ENCODE peak calls at places on chromosomes 4 and X, in four cellular contexts. X, O, Y and P are unnamed samples.
A peak's percentile ranks its signal among the peaks of the same experiment; 100 is the strongest.

GRCh38 chr4:22897520-22898108 is 204.9 kb downstream of the GBA3 start:
- DNase-seq in Y (no peak), X (peak; percentile 19), O (peak; percentile 35), P (no peak)

GRCh38 chrX:132564026-132564425 is 75.2 kb upstream of the MBNL3 start:
- DNase-seq in Y (no peak), O (no peak), X (no peak), P (no peak)

GRCh38 chr4:10063544-10064300 is 42.4 kb upstream of the SLC2A9 start:
- DNase-seq in Y (no peak), X (peak; percentile 49), O (peak; percentile 28), P (no peak)

GRCh38 chr4:102825261-102826071 is 1.9 kb downstream of the UBE2D3 start:
- DNase-seq in O (peak; percentile 28), X (peak; percentile 63), Y (peak; percentile 51), P (peak; percentile 57)

GRCh38 chr4:74223801-74224200 is 65.9 kb downstream of the MTHFD2L start:
- DNase-seq in Y (no peak), O (no peak), X (no peak), P (no peak)

GRCh38 chr4:53361451-53361850 is 4.4 kb downstream of the SCFD2 start:
- DNase-seq in X (no peak), O (no peak), Y (no peak), P (no peak)

GRCh38 chrX:97740044-97740443 is 856.3 kb downstream of the RPA4 start:
- DNase-seq in X (no peak), Y (no peak), O (no peak), P (no peak)

GRCh38 chr4:175435437-175435836 is 376.6 kb downstream of the GPM6A start:
- DNase-seq in Y (no peak), O (no peak), X (no peak), P (no peak)

GRCh38 chrX:1558761-1559468 is 21.9 kb upstream of the P2RY8 start:
- DNase-seq in Y (no peak), O (no peak), X (no peak), P (no peak)

GRCh38 chr4:10117424-10118354 is 1.1 kb upstream of the WDR1 start:
- DNase-seq in O (peak; percentile 48), X (no peak), Y (peak; percentile 63), P (no peak)

GRCh38 chr4:35934370-35934981 is 309.8 kb downstream of the ARAP2 start:
- DNase-seq in O (no peak), Y (no peak), X (peak; percentile 9), P (no peak)

GRCh38 chr4:83867221-83867620 is 331.3 kb downstream of the GPAT3 start:
- DNase-seq in Y (no peak), X (no peak), O (no peak), P (no peak)

GRCh38 chr4:138910201-138910913 is 105.2 kb upstream of the NOCT start:
- DNase-seq in Y (no peak), X (no peak), O (no peak), P (no peak)

GRCh38 chrX:10702031-10702430 is 81.6 kb upstream of the MID1 start:
- DNase-seq in X (no peak), Y (no peak), O (no peak), P (no peak)

GRCh38 chr4:95516528-95517011 is 32.2 kb downstream of the UNC5C start:
- DNase-seq in Y (no peak), X (no peak), O (no peak), P (no peak)

GRCh38 chr4:106690487-106690886 is 321.9 kb upstream of the GIMD1 start:
- DNase-seq in O (no peak), Y (no peak), X (no peak), P (no peak)

GRCh38 chr4:118969359-118969758 is 80.7 kb downstream of the SYNPO2 start:
- DNase-seq in Y (peak; percentile 80), X (peak; percentile 38), O (peak; percentile 35), P (peak; percentile 80)

GRCh38 chr4:87555751-87556619 is 26.8 kb upstream of the SPARCL1 start:
- DNase-seq in O (no peak), Y (no peak), X (peak; percentile 76), P (no peak)

GRCh38 chr4:101019941-101020401 is 327.4 kb downstream of the PPP3CA start:
- DNase-seq in O (no peak), Y (no peak), X (peak; percentile 11), P (no peak)

GRCh38 chrX:17564689-17565409 is 172.4 kb upstream of the SCML1 start:
- DNase-seq in Y (no peak), O (no peak), X (no peak), P (no peak)

GRCh38 chr4:67886281-67886680 is 2.5 kb upstream of the TMPRSS11D start:
- DNase-seq in X (no peak), O (no peak), Y (no peak), P (no peak)

GRCh38 chr4:156981262-156981661 is 9.7 kb upstream of the PDGFC start:
- DNase-seq in Y (no peak), X (no peak), O (no peak), P (no peak)

GRCh38 chr4:10413177-10413576 is 44.0 kb downstream of the ZNF518B start:
- DNase-seq in O (no peak), X (no peak), Y (no peak), P (no peak)

GRCh38 chr4:15577508-15577907 is 77.6 kb downstream of the FBXL5 start:
- DNase-seq in X (no peak), O (no peak), Y (no peak), P (no peak)

GRCh38 chrX:19512359-19512758 is 2.9 kb downstream of the MAP3K15 start:
- DNase-seq in X (no peak), O (no peak), Y (no peak), P (no peak)

GRCh38 chr4:57100979-57101629 is 9.1 kb downstream of the IGFBP7 start:
- DNase-seq in X (peak; percentile 72), Y (no peak), O (no peak), P (no peak)

GRCh38 chr4:118756958-118757357 is 71.8 kb downstream of the METTL14 start:
- DNase-seq in Y (no peak), X (no peak), O (no peak), P (no peak)

GRCh38 chr4:60128916-60129315 is 1071.2 kb upstream of the ADGRL3 start:
- DNase-seq in Y (no peak), O (no peak), X (no peak), P (no peak)

GRCh38 chrX:16671005-16671404 is 21.0 kb downstream of the S100G start:
- DNase-seq in Y (no peak), O (no peak), X (peak; percentile 42), P (no peak)

GRCh38 chr4:113539408-113539807 is 222.1 kb downstream of the CAMK2D start:
- DNase-seq in Y (no peak), X (no peak), O (no peak), P (no peak)

DNA sequence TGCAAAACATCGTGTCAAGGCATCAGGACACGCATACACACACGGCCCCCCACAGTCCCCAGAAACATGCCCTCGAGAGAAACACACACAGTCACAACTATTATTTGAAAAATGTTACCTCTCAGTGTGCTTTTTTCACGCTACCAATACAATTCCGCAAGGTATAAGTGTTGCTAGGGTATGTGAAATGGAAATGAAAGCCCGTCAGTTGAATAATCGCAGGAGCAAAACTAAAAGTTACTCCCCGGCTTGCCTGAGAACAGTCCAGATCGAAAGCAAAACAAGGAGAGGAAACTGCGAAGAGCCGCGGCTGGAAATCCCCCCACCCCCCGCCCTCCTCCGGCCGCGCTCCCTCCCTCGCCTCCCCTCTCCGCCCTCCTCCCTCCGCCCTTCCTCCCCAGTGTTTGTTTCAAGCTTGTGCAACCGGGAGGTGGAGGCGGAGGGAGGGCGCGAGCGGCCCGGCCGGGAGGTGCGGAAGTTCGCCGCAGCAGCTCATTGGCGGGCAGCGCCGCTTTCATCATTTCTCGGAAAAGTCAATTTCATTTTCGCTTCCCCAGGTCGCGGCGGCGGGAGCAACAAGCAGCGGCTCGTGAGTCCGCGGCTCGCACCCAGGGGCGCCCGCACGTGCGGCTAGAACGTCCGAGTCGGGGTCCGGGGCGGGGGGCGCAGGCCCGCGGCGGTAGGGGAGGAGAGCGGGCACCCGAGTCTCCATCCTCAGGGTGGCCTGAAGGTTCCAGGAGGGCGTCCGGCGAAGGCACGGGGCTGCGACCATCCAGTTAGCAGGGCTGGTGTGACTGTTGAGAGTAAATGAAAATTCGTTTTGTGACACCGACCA is at the start of gene IRF2:
- DNase-seq in X (peak; percentile 93), Y (peak; percentile 98), O (peak; percentile 98), P (peak; percentile 94)
- TF ChIP-seq EP300 in X (no peak), Y (peak; percentile 95), O (peak; percentile 14), P (peak; percentile 99)

GRCh38 chr4:153527690-153528089 is 61.5 kb downstream of the TMEM131L start:
- DNase-seq in O (no peak), X (no peak), Y (no peak), P (no peak)

GRCh38 chr4:153530996-153531375 is 64.8 kb downstream of the TMEM131L start:
- DNase-seq in Y (no peak), O (no peak), X (no peak), P (no peak)

GRCh38 chr4:153530284-153530995 is 64.3 kb downstream of the TMEM131L start:
- DNase-seq in O (no peak), Y (no peak), X (no peak), P (no peak)

GRCh38 chr4:153529646-153530045 is 63.5 kb downstream of the TMEM131L start:
- DNase-seq in X (no peak), O (no peak), Y (no peak), P (no peak)

DNA sequence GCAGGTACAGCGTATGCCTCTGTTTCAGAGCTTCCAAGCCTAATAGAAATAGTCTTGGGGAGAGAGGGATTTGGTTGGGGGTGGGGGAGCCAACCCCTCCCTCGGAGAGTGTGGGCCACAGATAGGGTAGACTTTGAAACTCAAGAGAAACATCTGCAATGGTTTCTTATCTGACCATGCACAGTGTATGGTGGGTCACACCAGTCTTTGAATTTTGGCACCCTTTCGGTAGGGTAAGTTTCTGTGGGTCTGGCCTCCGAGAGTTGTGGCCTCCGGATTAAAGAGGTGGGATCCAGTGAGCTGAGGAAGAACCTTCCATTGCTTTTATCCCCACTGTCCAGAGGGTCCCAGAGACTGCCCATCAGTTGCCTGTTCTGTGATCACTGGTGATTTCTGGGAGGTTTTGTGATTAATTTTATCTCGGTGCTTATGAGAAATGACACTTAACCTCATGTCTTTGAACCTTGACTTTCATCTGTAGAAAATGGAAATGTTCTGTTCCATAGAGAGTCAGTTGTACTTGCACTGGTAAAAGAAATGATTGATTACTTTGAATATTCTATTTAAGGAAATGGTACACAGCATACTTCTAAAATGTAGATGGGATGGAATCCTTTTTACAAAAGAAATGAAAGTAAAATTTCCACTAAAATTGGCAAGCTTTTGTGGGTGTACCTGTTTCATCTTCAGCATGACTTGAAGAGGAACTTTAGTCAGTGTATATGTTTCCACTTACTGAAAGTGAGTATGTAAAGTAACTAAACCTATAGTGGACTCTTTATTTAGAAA is 62.7 kb downstream of the TMEM131L start:
- DNase-seq in X (no peak), O (no peak), Y (no peak), P (no peak)
- TF ChIP-seq EP300 in X (no peak), O (no peak), Y (no peak), P (no peak)

DNA sequence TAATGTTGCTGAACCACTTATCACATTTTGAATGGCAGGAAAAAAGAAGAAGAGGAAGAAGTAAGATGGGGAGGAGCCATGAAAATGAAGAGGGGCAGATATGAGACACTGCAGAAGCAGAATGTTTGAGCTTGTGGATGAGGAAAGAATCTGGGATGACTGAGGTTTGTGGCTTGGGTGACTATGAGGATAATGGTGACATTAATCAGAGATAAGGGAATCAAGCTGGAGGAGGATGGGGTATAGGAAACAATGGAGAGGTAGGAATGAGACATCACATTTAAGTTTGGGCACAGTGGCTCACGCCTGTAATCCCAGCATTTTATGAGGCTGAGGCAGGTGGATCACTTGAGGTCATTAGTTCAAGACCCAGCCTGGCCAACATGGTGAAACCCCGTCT is 19.1 kb upstream of the PHF8 start:
- DNase-seq in X (no peak), Y (no peak), O (no peak), P (no peak)
- TF ChIP-seq EP300 in X (no peak), Y (no peak), O (no peak), P (no peak)

GRCh38 chr4:103923551-103923950 is 203.8 kb upstream of the TACR3 start:
- DNase-seq in Y (no peak), O (no peak), X (no peak), P (no peak)

GRCh38 chr4:103915224-103915869 is 195.6 kb upstream of the TACR3 start:
- DNase-seq in Y (no peak), O (no peak), X (peak; percentile 13), P (no peak)

GRCh38 chr4:103918214-103918613 is 198.4 kb upstream of the TACR3 start:
- DNase-seq in Y (no peak), X (no peak), O (no peak), P (no peak)
- TF ChIP-seq EP300 in Y (no peak), X (no peak), O (no peak), P (no peak)